ENCODE peak calls at places on chromosomes 1 and 21, in four cellular contexts. V is heart left ventricle, R is GM06990, L is hepatocyte. T is an unnamed sample.

GRCh38 chr1:110390096-110390495 is 730 bp downstream of the SLC16A4 start:
- DNase-seq in V (peak; percentile 44), L (peak; percentile 62), R (no peak), T (no peak)

GRCh38 chr1:64881281-64881680 is 85.1 kb downstream of the JAK1 start:
- DNase-seq in L (no peak), R (no peak), V (no peak), T (no peak)

GRCh38 chr1:31814041-31814511 is 1.7 kb downstream of the SPOCD1 start:
- DNase-seq in V (no peak), R (no peak), L (no peak), T (no peak)

GRCh38 chr1:166638137-166638536 is 201.1 kb upstream of the POGK start:
- DNase-seq in V (no peak), R (no peak), L (no peak), T (no peak)

GRCh38 chr21:27268290-27268689 is 301.4 kb upstream of the ADAMTS5 start:
- DNase-seq in V (no peak), L (no peak), R (no peak), T (no peak)

GRCh38 chr1:248818505-248819374 is 7.0 kb downstream of the SH3BP5L start:
- DNase-seq in V (no peak), L (no peak), R (no peak), T (no peak)

GRCh38 chr1:36306210-36306901 is at the start of gene SH3D21:
- DNase-seq in L (peak; percentile 85), V (no peak), R (no peak), T (peak; percentile 65)

GRCh38 chr1:152907686-152908601 is at the start of gene IVL:
- DNase-seq in L (no peak), R (peak; percentile 57), V (no peak), T (peak; percentile 84)

GRCh38 chr21:43865471-43866181 is 603 bp downstream of the AGPAT3 start:
- DNase-seq in R (peak; percentile 63), L (peak; percentile 65), V (peak; percentile 59), T (peak; percentile 26)

GRCh38 chr1:9555942-9556341 is 16.7 kb downstream of the SLC25A33 start:
- DNase-seq in L (no peak), V (no peak), R (no peak), T (no peak)

GRCh38 chr1:93623436-93623835 is 58.2 kb downstream of the BCAR3 start:
- DNase-seq in L (no peak), V (no peak), R (no peak), T (no peak)

GRCh38 chr1:35567947-35568558 is 5.1 kb upstream of the TFAP2E start:
- DNase-seq in L (no peak), V (no peak), R (no peak), T (no peak)

GRCh38 chr1:117612517-117613248 is 6.8 kb downstream of the TENT5C start:
- DNase-seq in R (no peak), V (no peak), L (peak; percentile 70), T (no peak)

GRCh38 chr21:46397211-46397905 is 61.3 kb upstream of the DIP2A start:
- DNase-seq in R (no peak), L (no peak), V (no peak), T (no peak)

GRCh38 chr1:40877681-40878080 is 15.5 kb upstream of the CITED4 start:
- DNase-seq in V (peak; percentile 62), R (peak; percentile 36), L (no peak), T (peak; percentile 88)

GRCh38 chr1:81551942-81552341 is 248.8 kb upstream of the ADGRL2 start:
- DNase-seq in V (no peak), L (no peak), R (no peak), T (no peak)

GRCh38 chr1:36455386-36455785 is 5.1 kb upstream of the OSCP1 start:
- DNase-seq in L (no peak), R (no peak), V (no peak), T (no peak)

GRCh38 chr1:44803312-44804095 is 3.3 kb downstream of the PLK3 start:
- DNase-seq in R (no peak), L (no peak), V (no peak), T (no peak)

GRCh38 chr1:205228052-205228451 is 306 bp downstream of the TMCC2 start:
- DNase-seq in R (no peak), L (no peak), V (no peak), T (peak; percentile 8)

GRCh38 chr1:214031267-214031650 is 43.5 kb downstream of the PROX1 start:
- DNase-seq in V (no peak), R (no peak), L (no peak), T (no peak)

GRCh38 chr1:8075511-8076051 is 49.5 kb upstream of the ERRFI1 start:
- DNase-seq in R (no peak), V (no peak), L (no peak), T (no peak)

GRCh38 chr1:67629370-67630075 is 55.5 kb upstream of the GADD45A start:
- DNase-seq in R (no peak), L (no peak), V (no peak), T (no peak)

GRCh38 chr1:119794230-119794629 is 17.0 kb downstream of the REG4 start:
- DNase-seq in R (no peak), L (no peak), V (no peak), T (no peak)

GRCh38 chr1:209062863-209063262 is 520.7 kb upstream of the CAMK1G start:
- DNase-seq in V (no peak), R (no peak), L (no peak), T (no peak)

GRCh38 chr1:14716474-14716873 is 118.0 kb downstream of the KAZN start:
- DNase-seq in R (no peak), L (no peak), V (no peak), T (no peak)

GRCh38 chr1:6614019-6614952 is 755 bp downstream of the PHF13 start:
- DNase-seq in L (peak; percentile 74), V (peak; percentile 73), R (no peak), T (peak; percentile 50)
- TF ChIP-seq CTCF in L (no peak), V (no peak), R (no peak), T (no peak)

GRCh38 chr1:52359676-52360594 is 6.1 kb downstream of the CC2D1B start:
- DNase-seq in L (no peak), V (no peak), R (no peak), T (no peak)
- TF ChIP-seq CTCF in L (no peak), V (no peak), R (no peak), T (no peak)

DNA sequence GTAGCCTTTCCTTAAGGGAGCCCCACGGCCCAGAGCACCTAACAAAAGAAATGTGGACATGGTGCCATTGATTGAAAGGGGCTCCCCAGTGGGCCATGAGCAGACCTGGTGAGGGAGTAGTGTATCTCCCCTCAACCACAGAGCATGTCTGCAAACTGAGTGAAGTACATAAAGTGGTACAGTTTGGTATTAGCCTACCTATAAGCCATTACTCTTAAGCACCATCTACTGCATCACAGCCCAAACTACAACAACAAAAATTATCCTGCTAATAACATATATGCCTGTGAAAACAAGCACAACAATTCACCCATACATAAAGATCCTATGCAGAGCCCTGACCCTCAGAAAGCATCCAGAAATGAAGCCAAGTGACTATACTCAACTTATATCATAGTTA is 407.8 kb downstream of the PTPRC start:
- DNase-seq in L (no peak), R (no peak), V (no peak), T (no peak)
- TF ChIP-seq CTCF in L (no peak), R (no peak), V (no peak), T (no peak)

GRCh38 chr1:225343618-225344017 is 84.2 kb downstream of the LBR start:
- DNase-seq in V (no peak), R (no peak), L (no peak), T (no peak)
- TF ChIP-seq CTCF in V (no peak), R (peak; percentile 18), L (peak; percentile 29), T (no peak)

GRCh38 chr1:184379111-184379752 is 7.6 kb upstream of the C1orf21 start:
- DNase-seq in L (peak; percentile 23), R (no peak), V (no peak), T (peak; percentile 35)
- TF ChIP-seq CTCF in L (peak; percentile 27), R (peak; percentile 35), V (peak; percentile 35), T (no peak)

T was measured in Calu3.